ENCODE peak calls at places on chromosomes 5 and 9, in five cellular contexts. P, J, Z, V and T are unnamed samples.

GRCh38 chr5:10352404-10353240 is 873 bp upstream of the MARCHF6 start:
- DNase-seq in P (no peak), V (no peak), J (no peak), Z (peak), T (no peak)

GRCh38 chr9:120733190-120733589 is 18.9 kb upstream of the MEGF9 start:
- DNase-seq in Z (no peak), P (no peak), V (peak), J (no peak), T (no peak)

GRCh38 chr5:96881511-96882115 is 5.3 kb downstream of the ERAP2 start:
- DNase-seq in P (no peak), Z (no peak), J (no peak), V (no peak), T (no peak)

GRCh38 chr5:167058481-167058880 is 1233.0 kb upstream of the WWC1 start:
- DNase-seq in V (no peak), Z (no peak), J (no peak), P (no peak), T (no peak)

GRCh38 chr9:133526721-133527321 is 2.1 kb upstream of the MYMK start:
- DNase-seq in Z (no peak), J (no peak), P (peak), V (peak), T (no peak)

GRCh38 chr5:40784027-40784653 is 14.0 kb downstream of the PRKAA1 start:
- DNase-seq in P (no peak), Z (no peak), V (no peak), J (no peak), T (no peak)

GRCh38 chr5:105616599-105616998 is 2054.0 kb upstream of the NUDT12 start:
- DNase-seq in V (no peak), P (no peak), Z (no peak), J (no peak), T (no peak)

GRCh38 chr9:132910376-132910775 is 31.7 kb downstream of the SPACA9 start:
- DNase-seq in V (no peak), P (no peak), J (no peak), Z (no peak), T (no peak)

GRCh38 chr5:101532430-101532829 is 629.3 kb upstream of the ST8SIA4 start:
- DNase-seq in P (no peak), V (no peak), J (no peak), Z (no peak), T (no peak)

GRCh38 chr5:59893436-59894227 is at the start of gene PDE4D:
- DNase-seq in J (peak), P (no peak), Z (peak), V (peak), T (peak)

GRCh38 chr5:122772446-122772845 is 2.4 kb upstream of the SNX2 start:
- DNase-seq in V (no peak), J (no peak), Z (no peak), P (no peak), T (no peak)

GRCh38 chr5:147442134-147442726 is 67.6 kb downstream of the DPYSL3 start:
- DNase-seq in J (no peak), Z (no peak), P (no peak), V (no peak), T (no peak)

GRCh38 chr5:119435436-119436132 is 16.7 kb upstream of the HSD17B4 start:
- DNase-seq in P (peak), V (peak), J (peak), Z (peak), T (peak)

GRCh38 chr9:68614121-68614520 is 73.4 kb upstream of the TMEM252 start:
- DNase-seq in P (no peak), J (no peak), Z (no peak), V (no peak), T (no peak)

GRCh38 chr9:129331366-129331765 is 153.3 kb upstream of the IER5L start:
- DNase-seq in Z (no peak), P (no peak), J (no peak), V (no peak), T (no peak)

GRCh38 chr9:70600479-70600878 is 186.0 kb upstream of the KLF9 start:
- DNase-seq in Z (no peak), V (peak), P (no peak), J (no peak), T (no peak)

GRCh38 chr9:96618209-96619108 is 1.2 kb downstream of the CDC14B start:
- DNase-seq in J (no peak), Z (no peak), V (peak), P (peak), T (no peak)

GRCh38 chr9:80485420-80485819 is 913.7 kb downstream of the TLE4 start:
- DNase-seq in V (no peak), Z (no peak), J (no peak), P (no peak), T (no peak)

GRCh38 chr9:93510041-93510440 is 56.7 kb upstream of the FAM120AOS start:
- DNase-seq in V (no peak), P (no peak), J (no peak), Z (no peak), T (no peak)

GRCh38 chr5:157160001-157160400 is 6.1 kb downstream of the GARIN3 start:
- DNase-seq in P (no peak), J (no peak), V (no peak), Z (no peak), T (no peak)

GRCh38 chr9:73871636-73872035 is 625.5 kb upstream of the RORB start:
- DNase-seq in P (no peak), J (no peak), Z (no peak), V (no peak), T (no peak)

GRCh38 chr9:111179577-111179976 is 141.3 kb upstream of the LPAR1 start:
- DNase-seq in J (no peak), P (no peak), V (no peak), Z (no peak), T (no peak)

GRCh38 chr5:142323480-142324376 is 1.1 kb downstream of the SPRY4 start:
- DNase-seq in V (no peak), J (no peak), P (no peak), Z (no peak), T (no peak)

GRCh38 chr9:35357116-35357515 is 132.8 kb upstream of the RUSC2 start:
- DNase-seq in V (no peak), J (no peak), Z (no peak), P (no peak), T (no peak)

GRCh38 chr9:76537150-76537646 is 78.2 kb downstream of the GCNT1 start:
- DNase-seq in P (peak), J (peak), V (peak), Z (no peak), T (no peak)

GRCh38 chr9:111944467-111944866 is 47.9 kb downstream of the UGCG start:
- DNase-seq in V (no peak), J (no peak), P (no peak), Z (no peak), T (no peak)

GRCh38 chr5:125137535-125137934 is 391.1 kb upstream of the ZNF608 start:
- DNase-seq in P (no peak), V (no peak), Z (no peak), J (no peak), T (no peak)

GRCh38 chr9:134010774-134011173 is 14.5 kb upstream of the BRD3OS start:
- DNase-seq in J (no peak), Z (no peak), P (no peak), V (peak), T (no peak)

GRCh38 chr9:127676636-127677035 is 30.2 kb upstream of the CFAP157 start:
- DNase-seq in V (no peak), J (no peak), Z (no peak), P (no peak), T (no peak)

GRCh38 chr5:61245486-61245885 is 83.2 kb upstream of the SMIM15 start:
- DNase-seq in J (no peak), V (no peak), Z (no peak), P (no peak), T (no peak)

GRCh38 chr5:120446896-120447295 is 17.2 kb upstream of the PRR16 start:
- DNase-seq in P (no peak), Z (no peak), J (no peak), V (no peak), T (no peak)

GRCh38 chr5:81789033-81789432 is 38.1 kb upstream of the SSBP2 start:
- DNase-seq in P (no peak), J (no peak), Z (no peak), V (no peak), T (no peak)

GRCh38 chr5:43729846-43730478 is 127.0 kb downstream of the NNT start:
- DNase-seq in V (no peak), P (no peak), J (no peak), Z (no peak), T (no peak)

GRCh38 chr5:149809919-149810691 is 80.0 kb downstream of the PPARGC1B start:
- DNase-seq in V (no peak), J (no peak), Z (no peak), P (no peak), T (no peak)

GRCh38 chr5:177966839-177967167 is 29.2 kb downstream of the PROP1 start:
- DNase-seq in Z (no peak), V (no peak), J (no peak), P (no peak), T (no peak)

GRCh38 chr5:87432460-87432859 is 19.7 kb upstream of the CCNH start:
- DNase-seq in Z (no peak), P (no peak), J (no peak), V (no peak), T (no peak)

GRCh38 chr5:87433945-87434344 is 21.2 kb upstream of the CCNH start:
- DNase-seq in J (no peak), P (no peak), Z (no peak), V (no peak), T (no peak)

GRCh38 chr5:87437724-87438123 is 25.0 kb upstream of the CCNH start:
- DNase-seq in Z (no peak), P (no peak), V (no peak), J (no peak), T (no peak)

GRCh38 chr5:87435144-87435694 is 22.5 kb upstream of the CCNH start:
- DNase-seq in P (no peak), J (no peak), Z (no peak), V (no peak), T (no peak)

DNA sequence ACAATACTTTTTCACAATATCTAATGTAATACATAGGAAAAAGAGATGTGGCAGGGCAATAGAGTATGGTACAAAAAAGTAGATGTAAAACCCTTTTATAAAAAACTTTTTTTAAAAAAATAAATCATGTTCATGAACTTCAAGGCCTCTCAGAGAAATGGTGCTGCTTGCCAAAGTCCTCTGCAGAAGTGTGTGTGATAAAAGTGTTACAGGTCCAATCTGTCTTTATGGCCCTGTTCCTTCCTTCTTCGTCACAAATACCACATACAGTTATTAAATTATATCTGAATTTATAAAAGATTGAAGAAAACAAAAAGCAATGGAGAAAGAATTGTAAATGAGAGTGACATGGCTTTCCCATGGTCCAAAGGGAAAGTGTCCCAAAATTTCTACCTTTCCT is 21.7 kb upstream of the CCNH start:
- DNase-seq in Z (no peak), P (no peak), V (no peak), J (no peak), T (no peak)
- TF ChIP-seq CTCF in Z (no peak), P (no peak), V (no peak), J (no peak), T (no peak)

DNA sequence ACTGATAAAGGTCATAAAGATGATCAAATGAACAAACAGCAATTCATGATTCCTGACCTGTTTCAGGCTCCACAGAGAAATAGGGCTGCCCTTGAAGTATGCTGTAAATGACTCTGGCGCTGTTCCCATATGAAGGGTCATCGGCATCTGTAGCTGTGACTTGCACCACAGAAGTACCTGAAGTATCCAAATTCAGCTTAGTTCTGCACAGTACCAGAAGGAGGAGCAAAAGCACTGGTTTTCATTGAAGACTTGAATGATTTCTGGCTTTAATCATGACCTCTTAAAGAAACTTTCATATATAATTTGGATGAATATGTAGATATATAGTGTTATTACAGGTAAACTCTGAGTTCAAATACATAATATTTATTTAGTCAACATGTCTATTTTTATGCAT is 109.1 kb downstream of the CDH10 start:
- DNase-seq in P (no peak), Z (no peak), J (no peak), V (no peak), T (no peak)
- TF ChIP-seq CTCF in P (peak), Z (no peak), J (no peak), V (no peak), T (no peak)

GRCh38 chr9:95268681-95269080 is 48.8 kb downstream of the FANCC start:
- DNase-seq in J (no peak), P (no peak), V (no peak), Z (no peak), T (peak)
- TF ChIP-seq CTCF in J (no peak), P (peak), V (peak), Z (peak), T (peak)

GRCh38 chr5:109853362-109853761 is 163.6 kb downstream of the MAN2A1 start:
- DNase-seq in Z (no peak), P (no peak), J (no peak), V (no peak), T (no peak)
- TF ChIP-seq CTCF in Z (no peak), P (no peak), J (no peak), V (no peak), T (no peak)

GRCh38 chr5:161745392-161745791 is 59.9 kb downstream of the GABRA6 start:
- DNase-seq in J (no peak), Z (no peak), P (no peak), V (no peak), T (no peak)
- TF ChIP-seq CTCF in J (no peak), Z (no peak), P (no peak), V (no peak), T (no peak)

GRCh38 chr5:132506094-132506692 is 15.6 kb upstream of the IRF1 start:
- DNase-seq in Z (peak), J (no peak), V (no peak), P (no peak), T (peak)
- TF ChIP-seq CTCF in Z (peak), J (peak), V (peak), P (peak), T (peak)

DNA sequence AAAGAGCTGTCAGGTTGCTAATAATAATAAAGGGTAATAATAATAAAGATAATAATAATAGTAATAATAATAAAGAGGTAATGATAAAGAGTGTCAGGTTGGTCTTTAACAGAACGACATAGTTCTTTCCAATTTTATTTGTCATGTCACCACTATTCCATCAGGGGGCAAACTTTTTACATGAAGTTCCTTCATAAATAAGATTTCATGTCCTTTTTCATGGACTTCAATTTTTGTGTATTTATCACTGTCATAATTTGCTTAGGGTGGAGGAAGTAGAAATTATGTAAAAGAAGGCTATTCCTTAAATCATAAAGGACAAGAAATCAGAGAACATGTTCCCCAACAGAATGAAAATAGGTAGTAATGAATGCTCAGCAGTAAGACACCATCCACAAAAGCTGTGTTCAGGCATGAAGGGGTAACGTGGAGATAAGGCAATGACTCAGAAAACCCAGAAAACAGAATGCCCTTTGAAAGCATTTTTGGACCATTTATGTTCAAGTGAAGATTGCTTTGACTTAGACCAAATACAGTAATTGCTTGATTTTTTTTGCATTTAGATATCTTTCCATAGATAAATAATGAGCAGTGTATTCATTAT is 72.7 kb downstream of the ZFAND5 start:
- DNase-seq in Z (peak), P (no peak), J (no peak), V (no peak), T (peak)
- TF ChIP-seq CTCF in Z (peak), P (peak), J (peak), V (peak), T (peak)

GRCh38 chr5:88821161-88821560 is 61.8 kb downstream of the MEF2C start:
- DNase-seq in Z (no peak), V (no peak), P (no peak), J (no peak), T (no peak)

GRCh38 chr5:88823201-88823600 is 59.8 kb downstream of the MEF2C start:
- DNase-seq in P (no peak), V (no peak), Z (no peak), J (no peak), T (no peak)

GRCh38 chr5:88820581-88820980 is 62.4 kb downstream of the MEF2C start:
- DNase-seq in Z (no peak), P (no peak), V (no peak), J (no peak), T (no peak)

GRCh38 chr5:88818296-88818695 is 64.7 kb downstream of the MEF2C start:
- DNase-seq in V (no peak), J (no peak), P (no peak), Z (no peak), T (no peak)

GRCh38 chr5:88819332-88819999 is 63.5 kb downstream of the MEF2C start:
- DNase-seq in J (no peak), P (no peak), Z (no peak), V (no peak), T (no peak)
- TF ChIP-seq CTCF in J (no peak), P (no peak), Z (no peak), V (no peak), T (no peak)

GRCh38 chr5:116023619-116024018 is 8.7 kb upstream of the ARL14EPL start:
- DNase-seq in V (no peak), Z (no peak), P (no peak), J (no peak), T (no peak)
- TF ChIP-seq CTCF in V (no peak), Z (no peak), P (no peak), J (no peak), T (no peak)

DNA sequence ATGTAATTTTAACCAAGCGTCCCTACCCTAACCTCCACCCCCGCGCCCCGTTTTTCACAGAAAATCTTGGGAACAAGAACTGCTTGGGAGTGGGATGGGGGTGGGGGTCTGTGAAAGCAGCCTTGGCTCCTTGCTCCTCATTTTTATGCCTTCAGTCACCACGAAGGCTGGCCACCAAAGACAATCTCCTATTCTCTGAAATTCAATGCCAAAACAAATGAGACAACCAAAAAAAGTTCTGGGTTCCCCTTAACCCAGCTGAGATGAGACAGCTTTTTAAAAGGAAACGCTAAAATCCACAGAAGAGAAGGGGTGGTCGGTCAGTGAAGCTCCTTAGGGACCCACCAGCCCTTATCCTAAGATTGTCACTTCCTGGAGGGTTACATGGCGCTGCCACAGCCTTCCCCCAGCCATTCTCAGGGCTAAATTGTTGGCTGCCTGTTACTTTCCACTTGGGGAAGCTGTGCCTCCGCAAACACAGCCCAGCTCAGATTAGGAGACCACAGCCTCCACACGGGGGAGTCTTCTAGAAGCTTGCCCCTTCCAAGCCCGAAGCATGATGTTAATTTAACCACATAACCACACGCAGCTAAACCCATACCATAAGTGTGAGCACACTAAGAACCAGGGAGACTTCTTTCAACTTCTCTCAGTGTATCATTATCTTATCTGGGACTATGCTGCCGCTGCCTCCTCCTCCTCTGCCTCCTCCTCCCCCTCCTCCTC is 136.3 kb downstream of the FOXD1 start:
- DNase-seq in P (no peak), V (peak), J (no peak), Z (no peak), T (no peak)
- TF ChIP-seq CTCF in P (peak), V (no peak), J (no peak), Z (no peak), T (peak)